ENCODE peak calls at places on chromosomes 6 and 20, in four cellular contexts. S is tibial nerve; D is stimulated activated CD4-positive, alpha-beta T cell treated with anti-CD3 and anti-CD28 coated beads, Interleukin-1b, Interleukin-23, amount 100 ng/mL, for 4 hours; E is stimulated activated CD8-positive, alpha-beta memory T cell treated with anti-CD3 and anti-CD28 coated beads, Interleukin-4, amount 100 ng/mL, for 24 hours. V is an unnamed sample.

GRCh38 chr6:31037692-31038091 is 27.4 kb downstream of the MUC22 start:
- DNase-seq in D (no peak), E (no peak), S (no peak), V (no peak)

GRCh38 chr20:18722381-18722780 is 91.2 kb upstream of the SCP2D1 start:
- DNase-seq in S (no peak), D (no peak), E (no peak), V (no peak)

GRCh38 chr20:37839432-37839827 is 63.5 kb upstream of the VSTM2L start:
- DNase-seq in E (no peak), S (no peak), D (no peak), V (no peak)

GRCh38 chr6:89035252-89036106 is 45.1 kb upstream of the PNRC1 start:
- DNase-seq in S (peak), E (no peak), D (no peak), V (no peak)

GRCh38 chr20:24969203-24970029 is 20.3 kb downstream of the CST7 start:
- DNase-seq in D (no peak), S (no peak), E (no peak), V (no peak)

GRCh38 chr6:2968600-2969135 is 2.7 kb downstream of the SERPINB6 start:
- DNase-seq in S (no peak), E (no peak), D (no peak), V (no peak)

GRCh38 chr6:112956696-112957525 is 609.8 kb downstream of the RFPL4B start:
- DNase-seq in E (no peak), D (no peak), S (no peak), V (no peak)

GRCh38 chr6:113442040-113442439 is 415.1 kb upstream of the MARCKS start:
- DNase-seq in S (no peak), E (no peak), D (no peak), V (no peak)